ENCODE peak calls at places on chromosome 11, in eight cellular contexts. One of them, this sample, is unnamed.

GRCh38 chr11:69925366-69926196 is 106.4 kb upstream of the FGF3 start:
- DNase-seq in epithelial cell of proximal tubule: no peak
- DNase-seq in AG04450: no peak
- DNase-seq in GM23248: no peak
- DNase-seq in Peyer's patch: no peak
- DNase-seq in MG63: no peak
- DNase-seq in lower lobe of right lung: peak
- DNase-seq in right atrium auricular region: no peak
- DNase-seq in this sample: no peak

GRCh38 chr11:11320820-11321219 is 32.2 kb downstream of the CSNK2A3 start:
- DNase-seq in epithelial cell of proximal tubule: no peak
- DNase-seq in AG04450: no peak
- DNase-seq in GM23248: no peak
- DNase-seq in Peyer's patch: no peak
- DNase-seq in MG63: no peak
- DNase-seq in lower lobe of right lung: no peak
- DNase-seq in right atrium auricular region: no peak
- DNase-seq in this sample: no peak

GRCh38 chr11:70729949-70730348 is 331.6 kb downstream of the CTTN start:
- DNase-seq in epithelial cell of proximal tubule: no peak
- DNase-seq in AG04450: no peak
- DNase-seq in GM23248: no peak
- DNase-seq in Peyer's patch: no peak
- DNase-seq in MG63: no peak
- DNase-seq in lower lobe of right lung: no peak
- DNase-seq in right atrium auricular region: no peak
- DNase-seq in this sample: peak

GRCh38 chr11:69356703-69357457 is 62.9 kb downstream of the MYEOV start:
- DNase-seq in epithelial cell of proximal tubule: no peak
- DNase-seq in AG04450: no peak
- DNase-seq in GM23248: no peak
- DNase-seq in Peyer's patch: no peak
- DNase-seq in MG63: no peak
- DNase-seq in lower lobe of right lung: peak
- DNase-seq in right atrium auricular region: peak
- DNase-seq in this sample: no peak

GRCh38 chr11:76197941-76198640 is 8.2 kb downstream of the WNT11 start:
- DNase-seq in epithelial cell of proximal tubule: no peak
- DNase-seq in AG04450: no peak
- DNase-seq in GM23248: no peak
- DNase-seq in Peyer's patch: no peak
- DNase-seq in MG63: no peak
- DNase-seq in lower lobe of right lung: no peak
- DNase-seq in right atrium auricular region: no peak
- DNase-seq in this sample: no peak

GRCh38 chr11:100719362-100719761 is 32.3 kb downstream of the ARHGAP42 start:
- DNase-seq in epithelial cell of proximal tubule: peak
- DNase-seq in AG04450: no peak
- DNase-seq in GM23248: peak
- DNase-seq in Peyer's patch: no peak
- DNase-seq in MG63: no peak
- DNase-seq in lower lobe of right lung: no peak
- DNase-seq in right atrium auricular region: no peak
- DNase-seq in this sample: no peak

GRCh38 chr11:122882809-122883681 is 486 bp downstream of the JHY start:
- DNase-seq in epithelial cell of proximal tubule: no peak
- DNase-seq in AG04450: no peak
- DNase-seq in GM23248: peak
- DNase-seq in Peyer's patch: peak
- DNase-seq in MG63: peak
- DNase-seq in lower lobe of right lung: peak
- DNase-seq in right atrium auricular region: no peak
- DNase-seq in this sample: no peak

GRCh38 chr11:92409347-92409746 is 184.7 kb downstream of the FAT3 start:
- DNase-seq in epithelial cell of proximal tubule: no peak
- DNase-seq in AG04450: no peak
- DNase-seq in GM23248: no peak
- DNase-seq in Peyer's patch: no peak
- DNase-seq in MG63: no peak
- DNase-seq in lower lobe of right lung: no peak
- DNase-seq in right atrium auricular region: no peak
- DNase-seq in this sample: no peak

GRCh38 chr11:33735426-33736147 is 636 bp downstream of the CD59 start:
- DNase-seq in epithelial cell of proximal tubule: no peak
- DNase-seq in AG04450: no peak
- DNase-seq in GM23248: peak
- DNase-seq in Peyer's patch: peak
- DNase-seq in MG63: no peak
- DNase-seq in lower lobe of right lung: peak
- DNase-seq in right atrium auricular region: no peak
- DNase-seq in this sample: no peak

GRCh38 chr11:78646564-78647185 is 72.0 kb upstream of the NARS2 start:
- DNase-seq in epithelial cell of proximal tubule: no peak
- DNase-seq in AG04450: no peak
- DNase-seq in GM23248: peak
- DNase-seq in Peyer's patch: peak
- DNase-seq in MG63: peak
- DNase-seq in lower lobe of right lung: no peak
- DNase-seq in right atrium auricular region: peak
- DNase-seq in this sample: peak

GRCh38 chr11:49499117-49499516 is 290.7 kb upstream of the FOLH1 start:
- DNase-seq in epithelial cell of proximal tubule: no peak
- DNase-seq in AG04450: no peak
- DNase-seq in GM23248: no peak
- DNase-seq in Peyer's patch: no peak
- DNase-seq in MG63: no peak
- DNase-seq in lower lobe of right lung: no peak
- DNase-seq in right atrium auricular region: no peak
- DNase-seq in this sample: no peak

GRCh38 chr11:29184939-29185890 is 831.6 kb downstream of the KCNA4 start:
- DNase-seq in epithelial cell of proximal tubule: peak
- DNase-seq in AG04450: peak
- DNase-seq in GM23248: peak
- DNase-seq in Peyer's patch: no peak
- DNase-seq in MG63: peak
- DNase-seq in lower lobe of right lung: no peak
- DNase-seq in right atrium auricular region: no peak
- DNase-seq in this sample: no peak

GRCh38 chr11:96744697-96745096 is 354.9 kb downstream of the JRKL start:
- DNase-seq in epithelial cell of proximal tubule: no peak
- DNase-seq in AG04450: no peak
- DNase-seq in GM23248: peak
- DNase-seq in Peyer's patch: no peak
- DNase-seq in MG63: no peak
- DNase-seq in lower lobe of right lung: no peak
- DNase-seq in right atrium auricular region: no peak
- DNase-seq in this sample: no peak

GRCh38 chr11:92222701-92223100 is 1.9 kb upstream of the FAT3 start:
- DNase-seq in epithelial cell of proximal tubule: no peak
- DNase-seq in AG04450: no peak
- DNase-seq in GM23248: no peak
- DNase-seq in Peyer's patch: no peak
- DNase-seq in MG63: no peak
- DNase-seq in lower lobe of right lung: no peak
- DNase-seq in right atrium auricular region: no peak
- DNase-seq in this sample: no peak

GRCh38 chr11:123407124-123407995 is 22.7 kb upstream of the GRAMD1B start:
- DNase-seq in epithelial cell of proximal tubule: peak
- DNase-seq in AG04450: peak
- DNase-seq in GM23248: peak
- DNase-seq in Peyer's patch: peak
- DNase-seq in MG63: peak
- DNase-seq in lower lobe of right lung: no peak
- DNase-seq in right atrium auricular region: no peak
- DNase-seq in this sample: peak

GRCh38 chr11:21888814-21889213 is 304.1 kb upstream of the ANO5 start:
- DNase-seq in epithelial cell of proximal tubule: peak
- DNase-seq in AG04450: no peak
- DNase-seq in GM23248: no peak
- DNase-seq in Peyer's patch: no peak
- DNase-seq in MG63: no peak
- DNase-seq in lower lobe of right lung: no peak
- DNase-seq in right atrium auricular region: no peak
- DNase-seq in this sample: no peak

GRCh38 chr11:44561964-44562734 is 3.3 kb upstream of the CD82 start:
- DNase-seq in epithelial cell of proximal tubule: no peak
- DNase-seq in AG04450: no peak
- DNase-seq in GM23248: no peak
- DNase-seq in Peyer's patch: no peak
- DNase-seq in MG63: no peak
- DNase-seq in lower lobe of right lung: no peak
- DNase-seq in right atrium auricular region: no peak
- DNase-seq in this sample: no peak

GRCh38 chr11:119531623-119532022 is 108.7 kb upstream of the THY1 start:
- DNase-seq in epithelial cell of proximal tubule: no peak
- DNase-seq in AG04450: no peak
- DNase-seq in GM23248: no peak
- DNase-seq in Peyer's patch: no peak
- DNase-seq in MG63: no peak
- DNase-seq in lower lobe of right lung: no peak
- DNase-seq in right atrium auricular region: no peak
- DNase-seq in this sample: no peak
- H3K4me3 ChIP-seq in epithelial cell of proximal tubule: no peak
- H3K4me3 ChIP-seq in AG04450: no peak
- H3K4me3 ChIP-seq in GM23248: no peak
- H3K4me3 ChIP-seq in Peyer's patch: no peak
- H3K4me3 ChIP-seq in MG63: no peak
- H3K4me3 ChIP-seq in lower lobe of right lung: no peak
- H3K4me3 ChIP-seq in right atrium auricular region: no peak
- H3K4me3 ChIP-seq in this sample: no peak

GRCh38 chr11:112238041-112238440 is 11.8 kb downstream of the PTS start:
- DNase-seq in epithelial cell of proximal tubule: no peak
- DNase-seq in AG04450: no peak
- DNase-seq in GM23248: no peak
- DNase-seq in Peyer's patch: no peak
- DNase-seq in MG63: no peak
- DNase-seq in lower lobe of right lung: no peak
- DNase-seq in right atrium auricular region: no peak
- DNase-seq in this sample: no peak
- H3K4me3 ChIP-seq in epithelial cell of proximal tubule: no peak
- H3K4me3 ChIP-seq in AG04450: no peak
- H3K4me3 ChIP-seq in GM23248: no peak
- H3K4me3 ChIP-seq in Peyer's patch: no peak
- H3K4me3 ChIP-seq in MG63: no peak
- H3K4me3 ChIP-seq in lower lobe of right lung: no peak
- H3K4me3 ChIP-seq in right atrium auricular region: no peak
- H3K4me3 ChIP-seq in this sample: no peak

GRCh38 chr11:64186205-64187165 is 514 bp downstream of the STIP1 start:
- DNase-seq in epithelial cell of proximal tubule: no peak
- DNase-seq in AG04450: no peak
- DNase-seq in GM23248: peak
- DNase-seq in Peyer's patch: no peak
- DNase-seq in MG63: no peak
- DNase-seq in lower lobe of right lung: no peak
- DNase-seq in right atrium auricular region: no peak
- DNase-seq in this sample: no peak

GRCh38 chr11:64180871-64181270 is 5.1 kb upstream of the STIP1 start:
- DNase-seq in epithelial cell of proximal tubule: no peak
- DNase-seq in AG04450: no peak
- DNase-seq in GM23248: no peak
- DNase-seq in Peyer's patch: no peak
- DNase-seq in MG63: no peak
- DNase-seq in lower lobe of right lung: no peak
- DNase-seq in right atrium auricular region: no peak
- DNase-seq in this sample: no peak

GRCh38 chr11:64181506-64182411 is 4.2 kb upstream of the STIP1 start:
- DNase-seq in epithelial cell of proximal tubule: no peak
- DNase-seq in AG04450: peak
- DNase-seq in GM23248: peak
- DNase-seq in Peyer's patch: peak
- DNase-seq in MG63: peak
- DNase-seq in lower lobe of right lung: peak
- DNase-seq in right atrium auricular region: peak
- DNase-seq in this sample: no peak

GRCh38 chr11:64185323-64186204 is at the start of gene STIP1:
- DNase-seq in epithelial cell of proximal tubule: peak
- DNase-seq in AG04450: peak
- DNase-seq in GM23248: peak
- DNase-seq in Peyer's patch: peak
- DNase-seq in MG63: peak
- DNase-seq in lower lobe of right lung: peak
- DNase-seq in right atrium auricular region: peak
- DNase-seq in this sample: peak

DNA sequence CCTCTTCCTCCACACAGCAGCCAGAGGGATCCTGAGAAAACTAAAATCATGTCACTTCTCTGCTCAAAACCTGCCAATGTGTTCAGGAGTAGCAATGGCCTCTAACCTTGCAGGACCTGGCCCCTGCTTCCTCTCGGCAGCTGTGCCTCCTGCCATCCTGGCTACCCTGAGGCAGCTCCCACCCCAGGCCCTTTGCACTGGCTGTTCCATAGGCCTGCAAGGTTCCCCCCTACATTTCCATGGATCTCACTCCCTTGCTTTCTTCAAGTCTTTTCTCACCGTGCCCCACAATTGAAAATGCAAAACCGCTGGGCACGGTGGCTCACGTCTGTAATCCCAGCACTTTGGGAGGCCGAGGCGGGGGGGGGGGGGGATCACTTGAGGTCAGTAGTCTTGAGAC is 2.1 kb upstream of the STIP1 start:
- DNase-seq in epithelial cell of proximal tubule: no peak
- DNase-seq in AG04450: no peak
- DNase-seq in GM23248: no peak
- DNase-seq in Peyer's patch: no peak
- DNase-seq in MG63: no peak
- DNase-seq in lower lobe of right lung: no peak
- DNase-seq in right atrium auricular region: no peak
- DNase-seq in this sample: no peak
- H3K4me3 ChIP-seq in epithelial cell of proximal tubule: no peak
- H3K4me3 ChIP-seq in AG04450: no peak
- H3K4me3 ChIP-seq in GM23248: no peak
- H3K4me3 ChIP-seq in Peyer's patch: no peak
- H3K4me3 ChIP-seq in MG63: peak
- H3K4me3 ChIP-seq in lower lobe of right lung: no peak
- H3K4me3 ChIP-seq in right atrium auricular region: no peak
- H3K4me3 ChIP-seq in this sample: no peak

GRCh38 chr11:313787-314547 is at the start of gene IFITM1:
- DNase-seq in epithelial cell of proximal tubule: no peak
- DNase-seq in AG04450: peak
- DNase-seq in GM23248: peak
- DNase-seq in Peyer's patch: peak
- DNase-seq in MG63: no peak
- DNase-seq in lower lobe of right lung: peak
- DNase-seq in right atrium auricular region: no peak
- DNase-seq in this sample: peak

GRCh38 chr11:309558-309855 is 1.9 kb downstream of the IFITM2 start:
- DNase-seq in epithelial cell of proximal tubule: no peak
- DNase-seq in AG04450: no peak
- DNase-seq in GM23248: no peak
- DNase-seq in Peyer's patch: no peak
- DNase-seq in MG63: no peak
- DNase-seq in lower lobe of right lung: no peak
- DNase-seq in right atrium auricular region: no peak
- DNase-seq in this sample: no peak

GRCh38 chr11:313304-313786 is 495 bp upstream of the IFITM1 start:
- DNase-seq in epithelial cell of proximal tubule: no peak
- DNase-seq in AG04450: no peak
- DNase-seq in GM23248: peak
- DNase-seq in Peyer's patch: no peak
- DNase-seq in MG63: no peak
- DNase-seq in lower lobe of right lung: no peak
- DNase-seq in right atrium auricular region: no peak
- DNase-seq in this sample: no peak

GRCh38 chr11:315051-315481 is 1.2 kb downstream of the IFITM1 start:
- DNase-seq in epithelial cell of proximal tubule: no peak
- DNase-seq in AG04450: no peak
- DNase-seq in GM23248: peak
- DNase-seq in Peyer's patch: peak
- DNase-seq in MG63: no peak
- DNase-seq in lower lobe of right lung: no peak
- DNase-seq in right atrium auricular region: no peak
- DNase-seq in this sample: no peak

GRCh38 chr11:312092-312816 is 1.6 kb upstream of the IFITM1 start:
- DNase-seq in epithelial cell of proximal tubule: no peak
- DNase-seq in AG04450: no peak
- DNase-seq in GM23248: no peak
- DNase-seq in Peyer's patch: peak
- DNase-seq in MG63: no peak
- DNase-seq in lower lobe of right lung: no peak
- DNase-seq in right atrium auricular region: no peak
- DNase-seq in this sample: no peak
- H3K4me3 ChIP-seq in epithelial cell of proximal tubule: no peak
- H3K4me3 ChIP-seq in AG04450: peak
- H3K4me3 ChIP-seq in GM23248: no peak
- H3K4me3 ChIP-seq in Peyer's patch: peak
- H3K4me3 ChIP-seq in MG63: peak
- H3K4me3 ChIP-seq in lower lobe of right lung: peak
- H3K4me3 ChIP-seq in right atrium auricular region: no peak
- H3K4me3 ChIP-seq in this sample: no peak